ENCODE peak calls at places on chromosomes 16 and 17, in eight cellular contexts. I is MM.1S; T is CD8-positive, alpha-beta memory T cell; Y is aorta; S is neural progenitor cell; H is IMR-90; G is heart right ventricle; V is esophagus squamous epithelium. K is an unnamed sample.
A peak's percentile ranks its signal among the peaks of the same experiment; 100 is the strongest.

GRCh38 chr17:65544658-65545057 is 16.8 kb downstream of the AXIN2 start:
- DNase-seq in I (no peak), T (no peak), Y (peak; percentile 3), S (no peak), H (no peak), G (no peak), V (no peak), K (no peak)

GRCh38 chr17:60554377-60554788 is 28.3 kb upstream of the APPBP2 start:
- DNase-seq in I (no peak), T (no peak), Y (peak; percentile 55), S (no peak), H (peak; percentile 85), G (no peak), V (no peak), K (no peak)

GRCh38 chr16:23320695-23321094 is 18.6 kb downstream of the SCNN1B start:
- DNase-seq in I (no peak), T (no peak), Y (no peak), S (no peak), H (no peak), G (no peak), V (no peak), K (no peak)

GRCh38 chr16:86378831-86379504 is 131.4 kb upstream of the FOXF1 start:
- DNase-seq in I (no peak), T (no peak), Y (peak; percentile 26), S (no peak), H (no peak), G (no peak), V (no peak), K (no peak)

GRCh38 chr17:57110579-57111367 is 25.7 kb downstream of the AKAP1 start:
- DNase-seq in I (no peak), T (no peak), Y (no peak), S (no peak), H (peak; percentile 3), G (peak; percentile 45), V (no peak), K (no peak)

GRCh38 chr16:85674418-85674755 is 14.4 kb downstream of the GINS2 start:
- DNase-seq in I (no peak), T (no peak), Y (no peak), S (no peak), H (no peak), G (no peak), V (no peak), K (no peak)

GRCh38 chr17:59712856-59713255 is 5.4 kb downstream of the VMP1 start:
- DNase-seq in I (no peak), T (no peak), Y (no peak), S (no peak), H (no peak), G (no peak), V (no peak), K (no peak)

GRCh38 chr17:16374129-16374528 is 6.8 kb upstream of the UBB start:
- DNase-seq in I (no peak), T (no peak), Y (peak; percentile 53), S (no peak), H (peak; percentile 75), G (no peak), V (no peak), K (no peak)

GRCh38 chr16:10741844-10742243 is 1.8 kb upstream of the NUBP1 start:
- DNase-seq in I (no peak), T (no peak), Y (no peak), S (no peak), H (peak; percentile 36), G (peak; percentile 67), V (no peak), K (peak; percentile 79)

GRCh38 chr16:53007095-53007494 is 45.6 kb downstream of the CHD9NB start:
- DNase-seq in I (no peak), T (no peak), Y (no peak), S (peak; percentile 23), H (no peak), G (no peak), V (no peak), K (no peak)

GRCh38 chr16:67943619-67944503 is at the start of gene LCAT:
- DNase-seq in I (no peak), T (no peak), Y (peak; percentile 89), S (peak; percentile 38), H (no peak), G (peak; percentile 72), V (no peak), K (peak; percentile 93)

GRCh38 chr17:16212793-16213192 is 2.5 kb downstream of the NCOR1 start:
- DNase-seq in I (no peak), T (no peak), Y (no peak), S (no peak), H (no peak), G (no peak), V (no peak), K (no peak)

GRCh38 chr16:11791144-11791828 is 5.8 kb downstream of the ZC3H7A start:
- DNase-seq in I (no peak), T (no peak), Y (no peak), S (peak; percentile 22), H (no peak), G (no peak), V (no peak), K (no peak)

DNA sequence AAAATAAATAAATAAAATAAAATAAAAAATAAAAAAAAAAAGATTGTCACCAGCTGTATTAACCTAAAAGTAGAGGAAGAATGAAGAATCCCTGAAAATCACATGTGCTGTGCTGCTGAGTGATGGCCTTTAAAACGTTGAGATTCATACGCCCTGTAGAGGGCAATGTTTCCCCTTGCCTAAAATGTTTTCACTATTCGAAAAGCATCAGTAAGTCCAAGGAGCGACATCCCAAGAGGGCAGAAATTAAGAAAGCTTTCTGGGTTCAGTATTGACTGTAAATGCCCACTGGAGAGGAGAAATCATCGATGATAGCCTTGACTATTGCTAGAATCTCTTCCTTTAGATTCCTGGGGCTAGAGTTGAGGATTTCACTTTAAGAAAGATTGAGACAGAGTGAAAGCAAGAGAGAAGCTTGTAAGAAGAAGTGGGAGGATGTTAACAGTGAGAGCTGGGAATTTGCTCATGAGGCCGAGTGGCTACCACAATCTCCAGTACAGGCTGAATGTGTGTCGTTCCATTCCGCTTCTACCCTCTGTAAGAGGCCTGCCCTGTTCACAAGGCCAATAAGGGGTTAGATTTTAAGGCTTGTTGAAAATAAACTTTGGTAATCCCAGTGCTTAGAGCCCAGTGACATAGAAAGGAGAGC is 170.8 kb upstream of the FAM20A start:
- DNase-seq in I (peak; percentile 77), T (no peak), Y (no peak), S (peak; percentile 61), H (peak; percentile 75), G (no peak), V (no peak), K (no peak)
- H3K4me3 ChIP-seq in I (peak overlapping the region; percentile 52), T (no peak overlapping the region), Y (peak overlapping the region; percentile 40), S (no peak overlapping the region), H (peak overlapping the region; percentile 26), G (no peak overlapping the region), V (no peak overlapping the region), K (no peak overlapping the region)

DNA sequence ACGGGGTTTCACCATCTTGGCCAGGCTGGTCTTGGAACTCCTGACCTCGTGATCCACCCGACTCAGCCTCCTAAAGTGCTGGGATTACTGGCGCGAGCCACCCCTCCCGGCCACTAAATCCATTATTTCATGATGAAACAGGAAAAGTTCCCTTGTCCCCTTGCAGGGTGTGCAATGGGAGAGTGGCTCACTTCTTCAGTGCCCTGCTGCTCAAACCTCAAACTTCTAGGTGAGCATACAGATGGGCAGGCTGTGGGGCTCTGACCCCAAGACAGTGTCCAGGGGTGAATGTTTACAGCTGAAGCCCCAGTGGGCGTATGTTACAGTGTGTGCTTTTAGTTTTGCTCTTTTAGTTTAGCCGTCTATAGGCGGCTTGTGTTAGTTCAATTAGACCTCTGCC is 34.7 kb downstream of the GJC1 start:
- DNase-seq in I (no peak), T (no peak), Y (no peak), S (no peak), H (no peak), G (no peak), V (no peak), K (no peak)
- H3K27ac ChIP-seq in I (no peak overlapping the region), T (no peak overlapping the region), Y (peak overlapping the region; percentile 52), S (peak overlapping the region; percentile 70), H (peak overlapping the region; percentile 78), G (peak overlapping the region; percentile 81), V (peak overlapping the region; percentile 39), K (peak overlapping the region; percentile 95)

GRCh38 chr16:50881953-50882352 is 140.1 kb downstream of the CYLD start:
- DNase-seq in I (no peak), T (no peak), Y (no peak), S (peak; percentile 24), H (no peak), G (no peak), V (no peak), K (no peak)

GRCh38 chr16:50878966-50879615 is 137.2 kb downstream of the CYLD start:
- DNase-seq in I (no peak), T (no peak), Y (no peak), S (peak; percentile 41), H (no peak), G (no peak), V (no peak), K (no peak)

GRCh38 chr16:50879873-50880695 is 138.2 kb downstream of the CYLD start:
- DNase-seq in I (no peak), T (no peak), Y (no peak), S (peak; percentile 95), H (no peak), G (no peak), V (no peak), K (no peak)

GRCh38 chr16:50881331-50881830 is 139.5 kb downstream of the CYLD start:
- DNase-seq in I (no peak), T (no peak), Y (no peak), S (peak; percentile 61), H (no peak), G (no peak), V (no peak), K (no peak)

DNA sequence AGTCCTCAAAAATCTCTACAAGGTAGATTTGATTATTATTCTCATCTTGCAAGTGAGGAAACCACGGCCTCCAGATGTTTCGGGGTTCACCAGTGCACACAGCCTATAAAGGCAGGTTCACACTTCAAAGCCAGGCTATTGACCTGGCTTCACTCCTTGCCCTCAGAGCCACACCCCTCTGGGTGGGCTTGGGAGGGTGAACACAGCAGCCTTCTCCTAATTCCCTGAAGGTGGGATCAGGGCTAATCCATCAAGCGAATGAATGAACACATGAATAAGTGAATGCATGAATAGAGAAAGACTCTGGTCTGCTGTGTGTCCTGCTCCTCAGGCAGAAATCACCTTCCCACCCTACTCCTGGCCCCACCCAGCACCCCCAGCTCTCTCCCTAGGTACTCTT is 139.0 kb downstream of the CYLD start:
- DNase-seq in I (no peak), T (no peak), Y (no peak), S (no peak), H (no peak), G (no peak), V (no peak), K (no peak)
- H3K4me1 ChIP-seq in I (no peaks in the 10 kb centered on the region), T (no peaks in the 10 kb centered on the region), Y (no peaks in the 10 kb centered on the region), S (peaks cover 45% of the 10 kb centered on the region), H (no peaks in the 10 kb centered on the region), G (no peaks in the 10 kb centered on the region), V (peaks cover 8% of the 10 kb centered on the region), K (no peaks in the 10 kb centered on the region)

DNA sequence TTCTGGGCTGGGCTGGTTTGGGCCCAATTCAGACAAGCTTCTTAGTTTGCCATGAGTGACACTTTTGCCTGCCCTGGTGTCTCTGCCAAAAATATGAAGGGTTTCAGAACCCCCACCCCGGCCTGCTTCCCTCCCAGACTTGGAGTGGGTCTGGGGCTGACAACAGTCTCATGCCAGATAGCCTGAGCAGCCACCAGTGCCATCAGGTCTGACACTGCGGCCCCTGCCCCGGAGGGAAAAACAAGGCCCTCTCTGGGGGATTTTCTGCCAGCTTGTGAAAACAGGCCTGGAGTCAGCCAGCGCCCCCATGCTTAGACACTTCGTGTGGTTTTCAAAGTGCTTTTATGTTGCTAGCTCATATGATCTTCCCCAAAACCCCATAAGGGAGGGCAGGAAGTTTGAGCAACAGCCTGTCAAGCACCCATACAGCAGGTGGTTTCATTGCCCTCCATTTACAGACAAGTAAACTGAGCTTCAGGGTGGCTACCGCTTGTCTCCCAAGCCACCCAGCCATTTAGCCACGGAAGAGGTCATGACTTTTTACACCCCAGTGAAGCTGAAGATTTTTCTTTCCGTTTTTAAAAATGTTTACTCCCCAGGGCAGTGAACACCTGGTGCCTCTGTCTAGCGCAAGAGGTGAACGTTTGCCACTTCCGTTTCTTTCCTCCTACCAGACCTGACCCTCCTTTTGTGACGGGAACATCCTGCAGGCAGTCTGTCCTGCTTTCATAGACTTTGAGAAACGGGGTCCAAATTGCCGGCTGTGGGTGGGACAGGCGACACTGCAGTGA is 300.6 kb downstream of the SEC14L1 start:
- DNase-seq in I (peak; percentile 95), T (peak; percentile 91), Y (no peak), S (no peak), H (no peak), G (no peak), V (no peak), K (no peak)
- H3K4me3 ChIP-seq in I (peak overlapping the region; percentile 39), T (peak overlapping the region; percentile 56), Y (no peak overlapping the region), S (no peak overlapping the region), H (no peak overlapping the region), G (no peak overlapping the region), V (no peak overlapping the region), K (no peak overlapping the region)